ENCODE peak calls at places on chromosomes 16 and 17, in nine cellular contexts. X, O, Z, M, P, V, W, J and U are unnamed samples.

GRCh38 chr17:67836205-67836987 is 11.1 kb downstream of the BPTF start:
- DNase-seq in X (no peak), P (peak; percentile 56), M (no peak), J (no peak), Z (no peak), O (no peak), W (peak; percentile 49), V (no peak), U (no peak)

GRCh38 chr16:56637814-56638750 is at the start of gene MT1A:
- DNase-seq in O (no peak), J (no peak), M (no peak), X (no peak), P (peak; percentile 66), W (no peak), V (no peak), Z (no peak), U (no peak)

GRCh38 chr17:70320642-70321345 is 151.5 kb downstream of the KCNJ2 start:
- DNase-seq in J (no peak), Z (no peak), X (peak; percentile 9), O (no peak), M (no peak), V (no peak), W (no peak), P (no peak), U (no peak)

GRCh38 chr16:27671410-27671809 is 121.5 kb downstream of the KATNIP start:
- DNase-seq in O (no peak), V (no peak), J (peak; percentile 78), Z (no peak), X (no peak), M (no peak), W (no peak), P (no peak), U (no peak)

GRCh38 chr16:11816123-11816522 is 19.1 kb upstream of the ZC3H7A start:
- DNase-seq in O (no peak), P (no peak), M (no peak), J (no peak), V (no peak), Z (no peak), W (no peak), X (no peak), U (no peak)

GRCh38 chr17:79874329-79874981 is 35.2 kb upstream of the CBX4 start:
- DNase-seq in P (peak; percentile 38), W (no peak), X (peak; percentile 61), J (peak; percentile 37), M (no peak), Z (no peak), O (no peak), V (no peak), U (peak; percentile 13)

GRCh38 chr16:68987734-68988457 is 117.6 kb upstream of the HAS3 start:
- DNase-seq in P (no peak), O (no peak), X (peak; percentile 33), J (no peak), Z (no peak), V (peak; percentile 84), M (no peak), W (no peak), U (no peak)

GRCh38 chr17:81090361-81091133 is 55.6 kb downstream of the BAIAP2 start:
- DNase-seq in X (peak; percentile 81), J (no peak), P (no peak), Z (no peak), V (peak; percentile 92), W (no peak), O (no peak), M (no peak), U (peak; percentile 33)

GRCh38 chr16:72894291-72895151 is 153.4 kb downstream of the ZFHX3 start:
- DNase-seq in O (no peak), Z (no peak), M (no peak), P (no peak), W (no peak), X (no peak), J (no peak), V (no peak), U (no peak)

GRCh38 chr17:82332669-82333278 is 792 bp downstream of the SECTM1 start:
- DNase-seq in W (no peak), X (no peak), P (peak; percentile 45), M (no peak), Z (peak; percentile 48), O (no peak), J (peak; percentile 61), V (no peak), U (no peak)

GRCh38 chr17:64777413-64778101 is 115.5 kb upstream of the SMURF2 start:
- DNase-seq in P (no peak), V (no peak), M (no peak), O (no peak), X (peak; percentile 35), J (no peak), W (no peak), Z (no peak), U (no peak)

GRCh38 chr17:38605852-38606645 is at the start of gene SRCIN1:
- DNase-seq in M (no peak), J (no peak), V (no peak), X (peak; percentile 58), W (no peak), P (no peak), O (peak; percentile 48), Z (peak; percentile 15), U (peak; percentile 35)

GRCh38 chr17:36730095-36730808 is 128.9 kb downstream of the MRM1 start:
- DNase-seq in V (no peak), X (no peak), Z (no peak), W (no peak), O (no peak), J (no peak), M (no peak), P (no peak), U (no peak)

GRCh38 chr16:78407191-78407590 is 307.7 kb downstream of the WWOX start:
- DNase-seq in V (peak; percentile 17), W (no peak), X (no peak), P (peak; percentile 32), O (no peak), J (no peak), M (no peak), Z (no peak), U (no peak)

GRCh38 chr16:86863609-86864008 is 285.3 kb downstream of the FOXL1 start:
- DNase-seq in Z (no peak), X (no peak), M (no peak), W (no peak), P (no peak), J (no peak), V (no peak), O (no peak), U (no peak)

GRCh38 chr17:19398301-19399181 is 11.6 kb upstream of the MFAP4 start:
- DNase-seq in V (no peak), W (no peak), P (peak; percentile 58), O (no peak), M (no peak), X (no peak), Z (no peak), J (no peak), U (no peak)

GRCh38 chr17:32947736-32948135 is 19.8 kb downstream of the TMEM98 start:
- DNase-seq in X (no peak), O (no peak), Z (no peak), P (no peak), W (no peak), J (no peak), M (no peak), V (no peak), U (no peak)

GRCh38 chr16:813204-813915 is 12.8 kb upstream of the GNG13 start:
- DNase-seq in V (no peak), M (no peak), P (peak; percentile 16), Z (no peak), W (no peak), O (no peak), X (peak; percentile 4), J (no peak), U (no peak)

GRCh38 chr16:67393790-67394270 is 532 bp upstream of the TPPP3 start:
- DNase-seq in Z (no peak), J (no peak), M (no peak), V (no peak), P (no peak), O (no peak), W (no peak), X (no peak), U (no peak)

GRCh38 chr17:3903051-3903825 is 10.4 kb upstream of the CAMKK1 start:
- DNase-seq in J (no peak), O (no peak), X (no peak), Z (no peak), W (no peak), M (no peak), V (no peak), P (no peak), U (no peak)

GRCh38 chr17:39735882-39736281 is 1.9 kb upstream of the GRB7 start:
- DNase-seq in X (no peak), W (no peak), J (no peak), V (no peak), Z (no peak), M (no peak), O (no peak), P (no peak), U (no peak)

GRCh38 chr17:65292430-65292829 is 155.3 kb downstream of the RGS9 start:
- DNase-seq in X (no peak), O (no peak), P (no peak), V (no peak), W (no peak), Z (no peak), M (no peak), J (no peak), U (no peak)

GRCh38 chr17:336110-337021 is 16.2 kb downstream of the RPH3AL start:
- DNase-seq in J (no peak), W (no peak), X (peak; percentile 1), M (no peak), P (peak; percentile 4), Z (no peak), O (no peak), V (no peak), U (no peak)